ENCODE peak calls at places on chromosomes 7 and 10, in six cellular contexts. I is neuronal stem cell, T is IMR-90, Q is H9, S is trophoblast cell, L is H1. V is an unnamed sample. For H3K27me3, the result is how much of the 10 kb centered on the place peaks cover.

GRCh38 chr7:8126768-8127167 is 135.2 kb downstream of the ICA1 start:
- DNase-seq in I (no peak), T (no peak), Q (no peak), S (no peak), L (no peak), V (no peak)

GRCh38 chr10:77156406-77156879 is 481.2 kb downstream of the KCNMA1 start:
- DNase-seq in I (no peak), T (peak), Q (no peak), S (no peak), L (no peak), V (peak)

GRCh38 chr7:149879801-149880738 is 6.3 kb downstream of the ATP6V0E2 start:
- DNase-seq in I (no peak), T (no peak), Q (peak), S (no peak), L (no peak), V (no peak)

GRCh38 chr7:85405016-85405415 is 218.2 kb upstream of the SEMA3D start:
- DNase-seq in I (no peak), T (no peak), Q (no peak), S (no peak), L (no peak), V (no peak)

GRCh38 chr10:110407301-110408170 is 90.2 kb upstream of the DUSP5 start:
- DNase-seq in I (no peak), T (no peak), Q (no peak), S (peak), L (no peak), V (no peak)

GRCh38 chr10:131422731-131423130 is 111.2 kb upstream of the TCERG1L start:
- DNase-seq in I (no peak), T (no peak), Q (no peak), S (no peak), L (no peak), V (no peak)

GRCh38 chr7:33918401-33919120 is 13.2 kb downstream of the BMPER start:
- DNase-seq in I (no peak), T (no peak), Q (no peak), S (no peak), L (no peak), V (no peak)

GRCh38 chr7:21497072-21497471 is 45.8 kb upstream of the DNAH11 start:
- DNase-seq in I (no peak), T (peak), Q (no peak), S (no peak), L (no peak), V (peak)

GRCh38 chr7:149855368-149856305 is 17.5 kb downstream of the ZNF862 start:
- DNase-seq in I (no peak), T (peak), Q (peak), S (no peak), L (no peak), V (peak)

GRCh38 chr10:100046088-100046487 is 35.6 kb downstream of the CPN1 start:
- DNase-seq in I (peak), T (peak), Q (peak), S (peak), L (peak), V (peak)

GRCh38 chr10:129096340-129096984 is 370.6 kb upstream of the MGMT start:
- DNase-seq in I (no peak), T (peak), Q (no peak), S (no peak), L (no peak), V (peak)

GRCh38 chr7:99944508-99945070 is 15.2 kb upstream of the GJC3 start:
- DNase-seq in I (no peak), T (no peak), Q (peak), S (no peak), L (no peak), V (no peak)

GRCh38 chr10:56874950-56875349 is 513.9 kb upstream of the ZWINT start:
- DNase-seq in I (no peak), T (no peak), Q (no peak), S (no peak), L (no peak), V (no peak)

GRCh38 chr7:86815556-86815955 is 171.8 kb downstream of the GRM3 start:
- DNase-seq in I (no peak), T (no peak), Q (no peak), S (no peak), L (no peak), V (no peak)

GRCh38 chr10:58189269-58189668 is 78.4 kb downstream of the IPMK start:
- DNase-seq in I (no peak), T (peak), Q (no peak), S (peak), L (no peak), V (peak)

GRCh38 chr7:135976312-135977019 is 693 bp downstream of the MTPN start:
- DNase-seq in I (no peak), T (peak), Q (peak), S (no peak), L (peak), V (no peak)

GRCh38 chr10:102401735-102402511 is 6.4 kb downstream of the NFKB2 start:
- DNase-seq in I (no peak), T (peak), Q (peak), S (peak), L (no peak), V (peak)

GRCh38 chr7:139505563-139505962 is 17.9 kb upstream of the CLEC2L start:
- DNase-seq in I (no peak), T (no peak), Q (peak), S (no peak), L (no peak), V (peak)

GRCh38 chr7:82091126-82091682 is 321.4 kb upstream of the HGF start:
- DNase-seq in I (no peak), T (no peak), Q (no peak), S (no peak), L (no peak), V (no peak)

GRCh38 chr10:26960308-26960707 is 99.5 kb upstream of the ABI1 start:
- DNase-seq in I (no peak), T (no peak), Q (no peak), S (no peak), L (no peak), V (no peak)

GRCh38 chr10:71964669-71965515 is 697 bp downstream of the CHST3 start:
- DNase-seq in I (no peak), T (peak), Q (peak), S (no peak), L (no peak), V (peak)

GRCh38 chr10:32927750-32928149 is 30.3 kb downstream of the ITGB1 start:
- DNase-seq in I (no peak), T (no peak), Q (no peak), S (no peak), L (no peak), V (no peak)

GRCh38 chr10:22712959-22713852 is 1.2 kb downstream of the PIP4K2A start:
- DNase-seq in I (peak), T (peak), Q (peak), S (peak), L (no peak), V (peak)

GRCh38 chr10:132872658-132873057 is 69.7 kb downstream of the CFAP46 start:
- DNase-seq in I (no peak), T (no peak), Q (no peak), S (no peak), L (no peak), V (no peak)

GRCh38 chr10:132875435-132875834 is 66.9 kb downstream of the CFAP46 start:
- DNase-seq in I (no peak), T (no peak), Q (no peak), S (no peak), L (no peak), V (no peak)

GRCh38 chr10:132870426-132870825 is 71.9 kb downstream of the CFAP46 start:
- DNase-seq in I (no peak), T (no peak), Q (peak), S (no peak), L (no peak), V (no peak)

GRCh38 chr10:132876131-132876860 is 66.1 kb downstream of the CFAP46 start:
- DNase-seq in I (no peak), T (no peak), Q (no peak), S (no peak), L (no peak), V (no peak)

DNA sequence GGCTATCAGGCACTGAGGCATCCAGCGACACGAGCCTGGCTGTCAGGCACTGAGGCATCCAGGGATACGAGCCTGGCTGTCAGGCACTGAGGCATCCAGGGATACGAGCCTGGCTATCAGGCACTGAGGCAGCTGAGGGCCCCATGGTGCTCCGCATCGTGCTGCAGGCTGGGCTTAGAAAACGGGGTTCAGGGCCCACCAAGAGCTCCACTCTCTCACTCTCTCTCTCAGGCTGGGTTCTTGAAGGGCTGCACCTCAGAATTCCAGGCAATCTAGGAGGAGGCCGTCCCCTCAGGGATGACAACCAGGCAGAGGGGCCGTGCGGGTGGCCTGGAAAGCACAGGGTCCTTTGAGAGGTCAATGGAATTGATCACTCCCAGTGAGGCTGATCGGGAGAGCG is 69.0 kb downstream of the CFAP46 start:
- DNase-seq in I (no peak), T (no peak), Q (no peak), S (no peak), L (no peak), V (no peak)
- H3K27me3 ChIP-seq in I (under half), T (under half), Q (under half), S (under half), L (under half), V (under half)

GRCh38 chr7:114082934-114083647 is 164.3 kb upstream of the PPP1R3A start:
- DNase-seq in I (peak), T (no peak), Q (peak), S (no peak), L (no peak), V (peak)

GRCh38 chr7:114082567-114082933 is 163.7 kb upstream of the PPP1R3A start:
- DNase-seq in I (no peak), T (no peak), Q (no peak), S (no peak), L (no peak), V (no peak)

GRCh38 chr7:114084381-114085312 is 165.8 kb upstream of the PPP1R3A start:
- DNase-seq in I (peak), T (no peak), Q (peak), S (no peak), L (no peak), V (peak)

GRCh38 chr7:114085313-114085591 is 166.4 kb upstream of the PPP1R3A start:
- DNase-seq in I (peak), T (no peak), Q (no peak), S (no peak), L (no peak), V (peak)

DNA sequence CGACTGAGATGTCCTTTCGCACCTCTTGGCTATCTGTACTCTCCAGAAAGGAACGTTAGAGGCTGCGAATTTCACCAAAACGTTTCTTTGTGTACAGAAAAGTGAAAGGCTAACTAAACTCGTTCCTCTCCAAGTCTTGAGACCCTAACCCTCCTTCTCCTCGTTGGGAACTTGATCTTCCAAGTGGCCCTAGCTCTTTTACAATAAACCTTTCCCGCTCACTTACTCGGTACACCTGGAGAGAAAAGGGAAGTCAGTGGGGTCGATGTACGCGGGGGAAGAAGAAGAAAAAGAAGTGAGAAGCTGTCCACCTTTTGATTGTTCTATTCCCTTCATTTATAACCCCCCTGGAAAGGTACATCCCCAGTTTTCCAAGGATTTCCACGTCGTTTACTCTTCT is 164.9 kb upstream of the PPP1R3A start:
- DNase-seq in I (peak), T (no peak), Q (no peak), S (no peak), L (no peak), V (peak)
- H3K14ac ChIP-seq in I (no peak), T (no peak), Q (no peak), S (no peak), L (no peak), V (no peak)

DNA sequence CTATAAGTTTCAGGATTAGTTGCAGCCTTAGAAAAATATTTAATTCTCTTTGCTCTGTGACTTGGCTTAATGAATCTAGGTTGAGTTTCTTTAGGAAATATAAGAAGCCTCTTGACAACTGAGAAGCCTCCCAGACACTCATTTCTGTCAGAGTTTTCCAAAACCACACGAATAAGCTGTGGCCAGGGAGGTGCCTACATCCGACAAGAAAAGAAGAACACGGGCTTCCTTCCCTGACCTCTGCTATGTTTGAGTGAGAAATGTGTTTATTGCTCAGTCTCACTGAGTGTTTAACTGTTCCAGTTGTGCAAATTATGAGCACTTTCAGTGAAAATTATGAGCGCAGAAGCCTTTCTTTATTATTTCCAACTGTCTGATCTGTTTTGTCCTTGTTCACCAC is 105.0 kb downstream of the TRIL start:
- DNase-seq in I (no peak), T (no peak), Q (no peak), S (no peak), L (no peak), V (peak)
- H3K27me3 ChIP-seq in I (under half), T (under half), Q (under half), S (under half), L (under half), V (under half)

GRCh38 chr7:42143605-42144252 is 93.3 kb downstream of the GLI3 start:
- DNase-seq in I (no peak), T (peak), Q (no peak), S (no peak), L (no peak), V (no peak)

GRCh38 chr7:42139751-42140150 is 97.3 kb downstream of the GLI3 start:
- DNase-seq in I (no peak), T (no peak), Q (no peak), S (no peak), L (no peak), V (peak)

GRCh38 chr7:42138691-42139090 is 98.3 kb downstream of the GLI3 start:
- DNase-seq in I (no peak), T (no peak), Q (peak), S (no peak), L (no peak), V (no peak)

GRCh38 chr7:42144253-42145002 is 92.6 kb downstream of the GLI3 start:
- DNase-seq in I (no peak), T (peak), Q (no peak), S (no peak), L (no peak), V (no peak)

GRCh38 chr7:42142089-42142488 is 94.9 kb downstream of the GLI3 start:
- DNase-seq in I (no peak), T (no peak), Q (no peak), S (no peak), L (no peak), V (no peak)
- H3K14ac ChIP-seq in I (no peak), T (no peak), Q (no peak), S (no peak), L (no peak), V (no peak)

GRCh38 chr7:94656925-94657731 is 1.2 kb upstream of the SGCE start:
- DNase-seq in I (peak), T (peak), Q (peak), S (peak), L (no peak), V (peak)

GRCh38 chr7:94656658-94656924 is 658 bp upstream of the SGCE start:
- DNase-seq in I (no peak), T (no peak), Q (no peak), S (no peak), L (no peak), V (no peak)

GRCh38 chr7:94654764-94655561 is 970 bp downstream of the SGCE start:
- DNase-seq in I (peak), T (peak), Q (peak), S (no peak), L (no peak), V (peak)

GRCh38 chr7:94655562-94655883 is 410 bp downstream of the SGCE start:
- DNase-seq in I (peak), T (no peak), Q (no peak), S (no peak), L (no peak), V (no peak)

DNA sequence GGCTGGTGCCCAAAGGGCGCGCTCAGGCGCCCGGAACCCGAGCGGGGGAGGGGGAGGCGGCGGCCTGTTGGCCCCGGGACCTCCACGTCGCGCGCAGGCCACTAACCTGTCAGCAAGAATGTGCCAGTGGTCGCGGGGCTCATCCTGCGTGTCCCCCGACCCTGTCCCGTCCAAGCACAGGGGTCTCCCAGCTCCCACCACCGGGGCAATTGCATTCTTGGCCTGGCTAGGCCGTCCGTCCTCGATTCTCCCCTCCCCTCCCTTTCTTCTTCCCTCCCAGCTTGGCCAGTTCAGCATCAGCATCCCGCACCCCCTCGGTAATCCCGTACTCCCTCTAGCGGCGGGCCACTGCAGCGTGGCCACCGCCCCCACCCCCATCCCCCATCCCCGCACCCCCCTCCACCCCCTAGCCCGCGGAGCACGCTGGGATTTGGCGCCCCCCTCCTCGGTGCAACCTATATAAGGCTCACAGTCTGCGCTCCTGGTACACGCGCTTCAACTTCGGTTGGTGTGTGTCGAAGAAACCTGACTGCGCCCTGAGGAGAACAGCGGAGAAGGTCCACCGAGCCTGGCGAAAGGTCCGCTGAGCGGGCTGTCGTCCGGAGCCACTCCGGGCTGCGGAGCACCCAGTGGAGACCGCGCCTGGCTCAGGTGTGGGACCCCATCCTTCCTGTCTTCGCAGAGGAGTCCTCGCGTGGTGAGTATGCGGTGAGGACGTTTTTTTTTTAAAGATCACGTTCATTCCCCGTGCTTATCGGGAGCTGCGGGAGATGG is at the start of gene SGCE:
- DNase-seq in I (peak), T (peak), Q (peak), S (peak), L (peak), V (peak)
- H3K27me3 ChIP-seq in I (under half), T (under half), Q (under half), S (under half), L (under half), V (under half)

GRCh38 chr10:95694665-95695064 is 938 bp upstream of the TCTN3 start:
- DNase-seq in I (no peak), T (no peak), Q (no peak), S (peak), L (no peak), V (no peak)
- H3K14ac ChIP-seq in I (no peak), T (no peak), Q (no peak), S (no peak), L (no peak), V (no peak)

GRCh38 chr10:8056891-8057331 is 2.4 kb downstream of the GATA3 start:
- DNase-seq in I (peak), T (no peak), Q (no peak), S (no peak), L (no peak), V (peak)
- H3K27me3 ChIP-seq in I (half or more), T (half or more), Q (half or more), S (under half), L (half or more), V (half or more)

DNA sequence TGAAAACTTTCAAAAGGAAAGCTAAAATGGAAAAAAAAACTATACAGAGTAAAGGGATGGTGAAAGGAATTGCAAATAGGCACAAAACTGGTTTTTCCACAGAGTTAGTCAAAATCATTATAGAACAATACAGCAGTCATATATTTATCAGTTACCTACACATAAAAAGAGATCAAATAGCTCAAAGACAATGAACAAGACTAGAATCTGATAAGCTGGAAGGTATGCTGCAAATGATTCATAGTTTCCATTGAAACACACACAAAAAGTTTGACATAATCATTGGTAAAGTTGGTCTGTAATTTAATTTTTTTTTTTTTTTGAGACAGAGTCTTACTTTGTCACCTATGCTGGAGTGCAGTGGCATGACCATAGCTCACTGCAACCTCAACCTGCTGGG is 92.4 kb upstream of the SGCE start:
- DNase-seq in I (no peak), T (no peak), Q (no peak), S (no peak), L (no peak), V (no peak)
- H3K14ac ChIP-seq in I (no peak), T (no peak), Q (no peak), S (no peak), L (no peak), V (no peak)